ENCODE peak calls at places on chromosome X, in nine cellular contexts. One of them, this sample, is unnamed.

GRCh38 chrX:97030463-97030862 is 146.8 kb downstream of the RPA4 start:
- ATAC-seq in CD4-positive, alpha-beta T cell: no peak
- ATAC-seq in Panc1: no peak
- ATAC-seq in activated B cell treated with CpG ODN at 0.5 μM for 24 hours: no peak
- ATAC-seq in heart left ventricle: no peak
- ATAC-seq in T-helper 17 cell: no peak
- ATAC-seq in upper lobe of right lung: no peak
- ATAC-seq in right lobe of liver: no peak
- ATAC-seq in GM23338: no peak
- ATAC-seq in this sample: no peak

GRCh38 chrX:67104982-67105757 is 438.7 kb upstream of the AR start:
- ATAC-seq in Panc1: no peak
- ATAC-seq in upper lobe of right lung: no peak
- ATAC-seq in right lobe of liver: peak
- ATAC-seq in T-helper 17 cell: no peak
- ATAC-seq in GM23338: no peak
- ATAC-seq in CD4-positive, alpha-beta T cell: no peak
- ATAC-seq in activated B cell treated with CpG ODN at 0.5 μM for 24 hours: no peak
- ATAC-seq in heart left ventricle: peak
- ATAC-seq in this sample: no peak

GRCh38 chrX:134573683-134574035 is 84.6 kb downstream of the PLAC1 start:
- ATAC-seq in T-helper 17 cell: no peak
- ATAC-seq in GM23338: no peak
- ATAC-seq in right lobe of liver: no peak
- ATAC-seq in Panc1: no peak
- ATAC-seq in heart left ventricle: no peak
- ATAC-seq in activated B cell treated with CpG ODN at 0.5 μM for 24 hours: no peak
- ATAC-seq in CD4-positive, alpha-beta T cell: no peak
- ATAC-seq in upper lobe of right lung: no peak
- ATAC-seq in this sample: no peak

GRCh38 chrX:56308726-56309125 is 76.6 kb downstream of the KLF8 start:
- ATAC-seq in upper lobe of right lung: no peak
- ATAC-seq in CD4-positive, alpha-beta T cell: no peak
- ATAC-seq in T-helper 17 cell: no peak
- ATAC-seq in right lobe of liver: no peak
- ATAC-seq in GM23338: no peak
- ATAC-seq in activated B cell treated with CpG ODN at 0.5 μM for 24 hours: no peak
- ATAC-seq in heart left ventricle: no peak
- ATAC-seq in Panc1: no peak
- ATAC-seq in this sample: no peak

GRCh38 chrX:10017866-10018265 is 50.7 kb downstream of the CLDN34 start:
- ATAC-seq in T-helper 17 cell: no peak
- ATAC-seq in GM23338: no peak
- ATAC-seq in CD4-positive, alpha-beta T cell: no peak
- ATAC-seq in Panc1: peak
- ATAC-seq in upper lobe of right lung: no peak
- ATAC-seq in heart left ventricle: no peak
- ATAC-seq in right lobe of liver: no peak
- ATAC-seq in activated B cell treated with CpG ODN at 0.5 μM for 24 hours: no peak
- ATAC-seq in this sample: no peak

GRCh38 chrX:132651411-132652086 is 162.7 kb upstream of the MBNL3 start:
- ATAC-seq in heart left ventricle: no peak
- ATAC-seq in GM23338: peak
- ATAC-seq in activated B cell treated with CpG ODN at 0.5 μM for 24 hours: no peak
- ATAC-seq in T-helper 17 cell: no peak
- ATAC-seq in right lobe of liver: no peak
- ATAC-seq in CD4-positive, alpha-beta T cell: no peak
- ATAC-seq in upper lobe of right lung: no peak
- ATAC-seq in Panc1: no peak
- ATAC-seq in this sample: no peak

GRCh38 chrX:77749695-77750094 is 36.3 kb downstream of the ATRX start:
- ATAC-seq in Panc1: no peak
- ATAC-seq in heart left ventricle: no peak
- ATAC-seq in GM23338: no peak
- ATAC-seq in right lobe of liver: no peak
- ATAC-seq in T-helper 17 cell: no peak
- ATAC-seq in activated B cell treated with CpG ODN at 0.5 μM for 24 hours: no peak
- ATAC-seq in CD4-positive, alpha-beta T cell: no peak
- ATAC-seq in upper lobe of right lung: no peak
- ATAC-seq in this sample: no peak

GRCh38 chrX:40773809-40774208 is 38.5 kb upstream of the MED14 start:
- ATAC-seq in Panc1: peak
- ATAC-seq in heart left ventricle: no peak
- ATAC-seq in activated B cell treated with CpG ODN at 0.5 μM for 24 hours: no peak
- ATAC-seq in CD4-positive, alpha-beta T cell: no peak
- ATAC-seq in GM23338: no peak
- ATAC-seq in T-helper 17 cell: no peak
- ATAC-seq in upper lobe of right lung: no peak
- ATAC-seq in right lobe of liver: peak
- ATAC-seq in this sample: no peak

GRCh38 chrX:115591856-115592842 is 31.2 kb downstream of the PLS3 start:
- ATAC-seq in heart left ventricle: no peak
- ATAC-seq in upper lobe of right lung: peak
- ATAC-seq in GM23338: no peak
- ATAC-seq in right lobe of liver: peak
- ATAC-seq in Panc1: no peak
- ATAC-seq in CD4-positive, alpha-beta T cell: no peak
- ATAC-seq in activated B cell treated with CpG ODN at 0.5 μM for 24 hours: no peak
- ATAC-seq in T-helper 17 cell: no peak
- ATAC-seq in this sample: no peak

GRCh38 chrX:39950035-39950688 is 147.6 kb downstream of the BCOR start:
- ATAC-seq in Panc1: no peak
- ATAC-seq in right lobe of liver: no peak
- ATAC-seq in CD4-positive, alpha-beta T cell: no peak
- ATAC-seq in heart left ventricle: no peak
- ATAC-seq in GM23338: no peak
- ATAC-seq in upper lobe of right lung: no peak
- ATAC-seq in T-helper 17 cell: no peak
- ATAC-seq in activated B cell treated with CpG ODN at 0.5 μM for 24 hours: no peak
- ATAC-seq in this sample: no peak

GRCh38 chrX:71547339-71547738 is 14.4 kb downstream of the OGT start:
- ATAC-seq in CD4-positive, alpha-beta T cell: no peak
- ATAC-seq in Panc1: no peak
- ATAC-seq in activated B cell treated with CpG ODN at 0.5 μM for 24 hours: no peak
- ATAC-seq in right lobe of liver: no peak
- ATAC-seq in upper lobe of right lung: no peak
- ATAC-seq in heart left ventricle: no peak
- ATAC-seq in GM23338: peak
- ATAC-seq in T-helper 17 cell: no peak
- ATAC-seq in this sample: no peak

GRCh38 chrX:4547218-4547836 is 833.9 kb upstream of the PRKX start:
- ATAC-seq in GM23338: no peak
- ATAC-seq in right lobe of liver: peak
- ATAC-seq in upper lobe of right lung: peak
- ATAC-seq in activated B cell treated with CpG ODN at 0.5 μM for 24 hours: no peak
- ATAC-seq in T-helper 17 cell: no peak
- ATAC-seq in Panc1: no peak
- ATAC-seq in CD4-positive, alpha-beta T cell: no peak
- ATAC-seq in heart left ventricle: no peak
- ATAC-seq in this sample: no peak

GRCh38 chrX:153935326-153935851 is 552 bp upstream of the NAA10 start:
- ATAC-seq in T-helper 17 cell: no peak
- ATAC-seq in CD4-positive, alpha-beta T cell: no peak
- ATAC-seq in activated B cell treated with CpG ODN at 0.5 μM for 24 hours: peak
- ATAC-seq in Panc1: peak
- ATAC-seq in upper lobe of right lung: no peak
- ATAC-seq in GM23338: peak
- ATAC-seq in right lobe of liver: peak
- ATAC-seq in heart left ventricle: no peak
- ATAC-seq in this sample: no peak

GRCh38 chrX:134931550-134931949 is 59.2 kb upstream of the SMIM10 start:
- ATAC-seq in heart left ventricle: no peak
- ATAC-seq in Panc1: peak
- ATAC-seq in GM23338: no peak
- ATAC-seq in right lobe of liver: peak
- ATAC-seq in T-helper 17 cell: no peak
- ATAC-seq in activated B cell treated with CpG ODN at 0.5 μM for 24 hours: no peak
- ATAC-seq in CD4-positive, alpha-beta T cell: no peak
- ATAC-seq in upper lobe of right lung: no peak
- ATAC-seq in this sample: no peak

GRCh38 chrX:72382199-72382590 is 76.5 kb upstream of the CITED1 start:
- ATAC-seq in upper lobe of right lung: peak
- ATAC-seq in activated B cell treated with CpG ODN at 0.5 μM for 24 hours: no peak
- ATAC-seq in Panc1: peak
- ATAC-seq in right lobe of liver: peak
- ATAC-seq in heart left ventricle: peak
- ATAC-seq in T-helper 17 cell: no peak
- ATAC-seq in CD4-positive, alpha-beta T cell: no peak
- ATAC-seq in GM23338: no peak
- ATAC-seq in this sample: no peak

GRCh38 chrX:25144043-25144940 is 128.5 kb upstream of the ARX start:
- ATAC-seq in GM23338: peak
- ATAC-seq in heart left ventricle: no peak
- ATAC-seq in CD4-positive, alpha-beta T cell: no peak
- ATAC-seq in upper lobe of right lung: peak
- ATAC-seq in activated B cell treated with CpG ODN at 0.5 μM for 24 hours: no peak
- ATAC-seq in right lobe of liver: peak
- ATAC-seq in Panc1: peak
- ATAC-seq in T-helper 17 cell: no peak
- ATAC-seq in this sample: no peak

GRCh38 chrX:39133971-39134370 is 332.7 kb downstream of the MID1IP1 start:
- ATAC-seq in Panc1: no peak
- ATAC-seq in GM23338: peak
- ATAC-seq in upper lobe of right lung: peak
- ATAC-seq in CD4-positive, alpha-beta T cell: no peak
- ATAC-seq in right lobe of liver: peak
- ATAC-seq in activated B cell treated with CpG ODN at 0.5 μM for 24 hours: peak
- ATAC-seq in heart left ventricle: no peak
- ATAC-seq in T-helper 17 cell: no peak
- ATAC-seq in this sample: peak

GRCh38 chrX:136714626-136715599 is 65.8 kb downstream of the ARHGEF6 start:
- ATAC-seq in GM23338: no peak
- ATAC-seq in activated B cell treated with CpG ODN at 0.5 μM for 24 hours: peak
- ATAC-seq in right lobe of liver: no peak
- ATAC-seq in CD4-positive, alpha-beta T cell: peak
- ATAC-seq in T-helper 17 cell: peak
- ATAC-seq in Panc1: no peak
- ATAC-seq in heart left ventricle: no peak
- ATAC-seq in upper lobe of right lung: no peak
- ATAC-seq in this sample: peak

GRCh38 chrX:97844943-97845342 is 961.2 kb downstream of the RPA4 start:
- ATAC-seq in heart left ventricle: no peak
- ATAC-seq in activated B cell treated with CpG ODN at 0.5 μM for 24 hours: no peak
- ATAC-seq in T-helper 17 cell: no peak
- ATAC-seq in upper lobe of right lung: no peak
- ATAC-seq in GM23338: no peak
- ATAC-seq in right lobe of liver: no peak
- ATAC-seq in Panc1: no peak
- ATAC-seq in CD4-positive, alpha-beta T cell: no peak
- ATAC-seq in this sample: no peak

GRCh38 chrX:17552251-17552650 is 177.3 kb downstream of the NHS start:
- ATAC-seq in activated B cell treated with CpG ODN at 0.5 μM for 24 hours: no peak
- ATAC-seq in Panc1: no peak
- ATAC-seq in heart left ventricle: no peak
- ATAC-seq in T-helper 17 cell: no peak
- ATAC-seq in right lobe of liver: no peak
- ATAC-seq in upper lobe of right lung: no peak
- ATAC-seq in GM23338: no peak
- ATAC-seq in CD4-positive, alpha-beta T cell: no peak
- ATAC-seq in this sample: no peak

GRCh38 chrX:44914532-44915198 is 41.7 kb downstream of the KDM6A start:
- ATAC-seq in activated B cell treated with CpG ODN at 0.5 μM for 24 hours: no peak
- ATAC-seq in right lobe of liver: peak
- ATAC-seq in upper lobe of right lung: no peak
- ATAC-seq in heart left ventricle: no peak
- ATAC-seq in GM23338: no peak
- ATAC-seq in Panc1: no peak
- ATAC-seq in CD4-positive, alpha-beta T cell: no peak
- ATAC-seq in T-helper 17 cell: no peak
- ATAC-seq in this sample: no peak

GRCh38 chrX:55522577-55523254 is 33.1 kb upstream of the USP51 start:
- ATAC-seq in GM23338: no peak
- ATAC-seq in CD4-positive, alpha-beta T cell: no peak
- ATAC-seq in heart left ventricle: no peak
- ATAC-seq in upper lobe of right lung: peak
- ATAC-seq in right lobe of liver: peak
- ATAC-seq in T-helper 17 cell: no peak
- ATAC-seq in Panc1: no peak
- ATAC-seq in activated B cell treated with CpG ODN at 0.5 μM for 24 hours: no peak
- ATAC-seq in this sample: no peak

GRCh38 chrX:124208675-124209074 is 123.8 kb upstream of the TEX13D start:
- ATAC-seq in GM23338: no peak
- ATAC-seq in activated B cell treated with CpG ODN at 0.5 μM for 24 hours: no peak
- ATAC-seq in upper lobe of right lung: peak
- ATAC-seq in heart left ventricle: no peak
- ATAC-seq in CD4-positive, alpha-beta T cell: no peak
- ATAC-seq in Panc1: no peak
- ATAC-seq in T-helper 17 cell: no peak
- ATAC-seq in right lobe of liver: peak
- ATAC-seq in this sample: no peak

GRCh38 chrX:112766774-112767173 is 73.9 kb downstream of the AMOT start:
- ATAC-seq in GM23338: no peak
- ATAC-seq in right lobe of liver: no peak
- ATAC-seq in activated B cell treated with CpG ODN at 0.5 μM for 24 hours: no peak
- ATAC-seq in CD4-positive, alpha-beta T cell: no peak
- ATAC-seq in T-helper 17 cell: no peak
- ATAC-seq in upper lobe of right lung: no peak
- ATAC-seq in Panc1: no peak
- ATAC-seq in heart left ventricle: no peak
- ATAC-seq in this sample: no peak

GRCh38 chrX:15298201-15298600 is 17.2 kb downstream of the ASB11 start:
- ATAC-seq in right lobe of liver: peak
- ATAC-seq in upper lobe of right lung: peak
- ATAC-seq in GM23338: no peak
- ATAC-seq in CD4-positive, alpha-beta T cell: no peak
- ATAC-seq in activated B cell treated with CpG ODN at 0.5 μM for 24 hours: no peak
- ATAC-seq in Panc1: no peak
- ATAC-seq in heart left ventricle: peak
- ATAC-seq in T-helper 17 cell: no peak
- ATAC-seq in this sample: no peak

GRCh38 chrX:30620980-30621716 is 32.1 kb upstream of the GK start:
- ATAC-seq in right lobe of liver: peak
- ATAC-seq in GM23338: no peak
- ATAC-seq in heart left ventricle: peak
- ATAC-seq in activated B cell treated with CpG ODN at 0.5 μM for 24 hours: no peak
- ATAC-seq in CD4-positive, alpha-beta T cell: no peak
- ATAC-seq in T-helper 17 cell: no peak
- ATAC-seq in upper lobe of right lung: peak
- ATAC-seq in Panc1: no peak
- ATAC-seq in this sample: no peak

GRCh38 chrX:65838674-65839073 is 171.2 kb downstream of the MSN start:
- ATAC-seq in upper lobe of right lung: no peak
- ATAC-seq in Panc1: no peak
- ATAC-seq in GM23338: no peak
- ATAC-seq in heart left ventricle: no peak
- ATAC-seq in activated B cell treated with CpG ODN at 0.5 μM for 24 hours: no peak
- ATAC-seq in T-helper 17 cell: no peak
- ATAC-seq in CD4-positive, alpha-beta T cell: no peak
- ATAC-seq in right lobe of liver: peak
- ATAC-seq in this sample: no peak

GRCh38 chrX:120015145-120016067 is 62.1 kb downstream of the RHOXF2B start:
- ATAC-seq in activated B cell treated with CpG ODN at 0.5 μM for 24 hours: no peak
- ATAC-seq in GM23338: peak
- ATAC-seq in upper lobe of right lung: peak
- ATAC-seq in T-helper 17 cell: peak
- ATAC-seq in CD4-positive, alpha-beta T cell: no peak
- ATAC-seq in heart left ventricle: no peak
- ATAC-seq in right lobe of liver: peak
- ATAC-seq in Panc1: peak
- ATAC-seq in this sample: no peak

GRCh38 chrX:152813211-152813610 is 17.3 kb downstream of the CETN2 start:
- ATAC-seq in T-helper 17 cell: no peak
- ATAC-seq in CD4-positive, alpha-beta T cell: no peak
- ATAC-seq in GM23338: no peak
- ATAC-seq in right lobe of liver: no peak
- ATAC-seq in heart left ventricle: no peak
- ATAC-seq in activated B cell treated with CpG ODN at 0.5 μM for 24 hours: no peak
- ATAC-seq in Panc1: no peak
- ATAC-seq in upper lobe of right lung: no peak
- ATAC-seq in this sample: no peak

GRCh38 chrX:41412261-41413167 is 34.6 kb upstream of the NYX start:
- ATAC-seq in activated B cell treated with CpG ODN at 0.5 μM for 24 hours: no peak
- ATAC-seq in CD4-positive, alpha-beta T cell: no peak
- ATAC-seq in T-helper 17 cell: no peak
- ATAC-seq in upper lobe of right lung: no peak
- ATAC-seq in right lobe of liver: peak
- ATAC-seq in GM23338: no peak
- ATAC-seq in Panc1: no peak
- ATAC-seq in heart left ventricle: no peak
- ATAC-seq in this sample: no peak

GRCh38 chrX:1685460-1685859 is 70.6 kb downstream of the ASMT start:
- ATAC-seq in CD4-positive, alpha-beta T cell: no peak
- ATAC-seq in Panc1: no peak
- ATAC-seq in GM23338: no peak
- ATAC-seq in right lobe of liver: no peak
- ATAC-seq in T-helper 17 cell: no peak
- ATAC-seq in activated B cell treated with CpG ODN at 0.5 μM for 24 hours: no peak
- ATAC-seq in upper lobe of right lung: no peak
- ATAC-seq in heart left ventricle: no peak
- ATAC-seq in this sample: no peak

This sample was measured in stimulated activated memory B cell treated with anti-CD40 and anti-IgM and Interleukin-4, amounts not matched to agents 10 μg/mL and 1 μg/mL and 100 μg/mL, for 72 hours.